ENCODE peak calls at places on chromosome 21, in five cellular contexts. E, G, L, R and C are unnamed samples.

GRCh38 chr21:44434936-44435635 is 20.2 kb upstream of the LRRC3 start:
- DNase-seq in E (peak), G (no peak), L (no peak), R (no peak), C (no peak)

GRCh38 chr21:42609806-42610205 is 43.6 kb upstream of the PDE9A start:
- DNase-seq in E (peak), G (no peak), L (no peak), R (no peak), C (no peak)

GRCh38 chr21:16522512-16522911 is 792.7 kb downstream of the USP25 start:
- DNase-seq in E (no peak), G (no peak), L (peak), R (no peak), C (no peak)

GRCh38 chr21:18369115-18369514 is 34.5 kb downstream of the TMPRSS15 start:
- DNase-seq in E (no peak), G (no peak), L (peak), R (no peak), C (no peak)

GRCh38 chr21:9741343-9741742 is 780.0 kb upstream of the TPTE start:
- DNase-seq in E (no peak), G (no peak), L (no peak), R (no peak), C (no peak)

GRCh38 chr21:26007911-26008579 is 162.5 kb downstream of the APP start:
- DNase-seq in E (no peak), G (no peak), L (peak), R (no peak), C (no peak)

GRCh38 chr21:35927262-35927661 is 133.1 kb downstream of the SETD4 start:
- DNase-seq in E (no peak), G (no peak), L (no peak), R (no peak), C (no peak)

GRCh38 chr21:41357546-41357945 is 4.3 kb upstream of the MX2 start:
- DNase-seq in E (no peak), G (no peak), L (no peak), R (no peak), C (no peak)

GRCh38 chr21:38853421-38853919 is 47.7 kb downstream of the ETS2 start:
- DNase-seq in E (no peak), G (no peak), L (peak), R (no peak), C (no peak)

GRCh38 chr21:35508389-35508888 is 459.3 kb upstream of the RUNX1 start:
- DNase-seq in E (no peak), G (no peak), L (peak), R (no peak), C (no peak)

GRCh38 chr21:41589131-41589530 is 81.2 kb upstream of the TMPRSS2 start:
- DNase-seq in E (peak), G (no peak), L (no peak), R (no peak), C (no peak)